ENCODE peak calls at places on chromosomes 16 and 17, in ten cellular contexts. One of them, this sample, is unnamed.

GRCh38 chr16:4071686-4072561 is 44.3 kb downstream of the ADCY9 start:
- DNase-seq in adipocyte: no peak
- DNase-seq in ascending aorta: no peak
- DNase-seq in colonic mucosa: no peak
- DNase-seq in CD8-positive, alpha-beta memory T cell: no peak
- DNase-seq in H1: no peak
- DNase-seq in heart right ventricle: no peak
- DNase-seq in Peyer's patch: no peak
- DNase-seq in prostate gland: no peak
- DNase-seq in GM23248: no peak
- DNase-seq in this sample: no peak

GRCh38 chr16:89422905-89423630 is 67.3 kb downstream of the ANKRD11 start:
- DNase-seq in prostate gland: no peak
- DNase-seq in colonic mucosa: no peak
- DNase-seq in adipocyte: no peak
- DNase-seq in GM23248: peak; percentile 68
- DNase-seq in CD8-positive, alpha-beta memory T cell: peak; percentile 39
- DNase-seq in ascending aorta: no peak
- DNase-seq in H1: no peak
- DNase-seq in heart right ventricle: no peak
- DNase-seq in Peyer's patch: peak; percentile 75
- DNase-seq in this sample: no peak

GRCh38 chr17:16101440-16101839 is 101.8 kb downstream of the TTC19 start:
- DNase-seq in prostate gland: no peak
- DNase-seq in Peyer's patch: no peak
- DNase-seq in GM23248: no peak
- DNase-seq in H1: no peak
- DNase-seq in CD8-positive, alpha-beta memory T cell: no peak
- DNase-seq in colonic mucosa: no peak
- DNase-seq in ascending aorta: no peak
- DNase-seq in adipocyte: no peak
- DNase-seq in heart right ventricle: no peak
- DNase-seq in this sample: no peak

GRCh38 chr17:42695500-42695899 is 13.2 kb downstream of the CNTNAP1 start:
- DNase-seq in Peyer's patch: no peak
- DNase-seq in CD8-positive, alpha-beta memory T cell: no peak
- DNase-seq in heart right ventricle: no peak
- DNase-seq in prostate gland: no peak
- DNase-seq in GM23248: no peak
- DNase-seq in adipocyte: no peak
- DNase-seq in colonic mucosa: no peak
- DNase-seq in H1: no peak
- DNase-seq in ascending aorta: no peak
- DNase-seq in this sample: no peak

GRCh38 chr16:3819741-3820724 is 60.5 kb downstream of the CREBBP start:
- DNase-seq in heart right ventricle: peak; percentile 82
- DNase-seq in H1: no peak
- DNase-seq in colonic mucosa: peak; percentile 52
- DNase-seq in adipocyte: peak; percentile 95
- DNase-seq in CD8-positive, alpha-beta memory T cell: no peak
- DNase-seq in ascending aorta: no peak
- DNase-seq in GM23248: peak; percentile 84
- DNase-seq in prostate gland: peak; percentile 62
- DNase-seq in Peyer's patch: no peak
- DNase-seq in this sample: no peak

GRCh38 chr16:85045641-85046471 is 18.3 kb downstream of the KIAA0513 start:
- DNase-seq in CD8-positive, alpha-beta memory T cell: no peak
- DNase-seq in colonic mucosa: no peak
- DNase-seq in H1: no peak
- DNase-seq in Peyer's patch: no peak
- DNase-seq in heart right ventricle: no peak
- DNase-seq in GM23248: no peak
- DNase-seq in adipocyte: no peak
- DNase-seq in prostate gland: no peak
- DNase-seq in ascending aorta: no peak
- DNase-seq in this sample: no peak

GRCh38 chr17:41538565-41538991 is 10.5 kb upstream of the KRT19 start:
- DNase-seq in ascending aorta: no peak
- DNase-seq in H1: no peak
- DNase-seq in heart right ventricle: no peak
- DNase-seq in Peyer's patch: no peak
- DNase-seq in adipocyte: no peak
- DNase-seq in CD8-positive, alpha-beta memory T cell: no peak
- DNase-seq in prostate gland: no peak
- DNase-seq in colonic mucosa: no peak
- DNase-seq in GM23248: peak; percentile 37
- DNase-seq in this sample: no peak

GRCh38 chr16:77739493-77739892 is 17.2 kb downstream of the NUDT7 start:
- DNase-seq in heart right ventricle: no peak
- DNase-seq in colonic mucosa: no peak
- DNase-seq in CD8-positive, alpha-beta memory T cell: no peak
- DNase-seq in H1: no peak
- DNase-seq in GM23248: peak; percentile 24
- DNase-seq in Peyer's patch: no peak
- DNase-seq in prostate gland: no peak
- DNase-seq in ascending aorta: no peak
- DNase-seq in adipocyte: no peak
- DNase-seq in this sample: no peak

GRCh38 chr17:81543339-81543675 is 8.8 kb downstream of the FAAP100 start:
- DNase-seq in prostate gland: no peak
- DNase-seq in CD8-positive, alpha-beta memory T cell: no peak
- DNase-seq in ascending aorta: no peak
- DNase-seq in Peyer's patch: no peak
- DNase-seq in GM23248: no peak
- DNase-seq in H1: no peak
- DNase-seq in adipocyte: no peak
- DNase-seq in heart right ventricle: no peak
- DNase-seq in colonic mucosa: no peak
- DNase-seq in this sample: peak; percentile 42
- H3K36me3 ChIP-seq in prostate gland: peaks cover 11% of the 10 kb centered on the region
- H3K36me3 ChIP-seq in CD8-positive, alpha-beta memory T cell: no peaks in the 10 kb centered on the region
- H3K36me3 ChIP-seq in ascending aorta: peaks cover 51% of the 10 kb centered on the region
- H3K36me3 ChIP-seq in Peyer's patch: no peaks in the 10 kb centered on the region
- H3K36me3 ChIP-seq in GM23248: no peaks in the 10 kb centered on the region
- H3K36me3 ChIP-seq in H1: peaks cover 33% of the 10 kb centered on the region
- H3K36me3 ChIP-seq in adipocyte: peaks cover 64% of the 10 kb centered on the region
- H3K36me3 ChIP-seq in heart right ventricle: peaks cover 42% of the 10 kb centered on the region
- H3K36me3 ChIP-seq in colonic mucosa: peaks cover 8% of the 10 kb centered on the region
- H3K36me3 ChIP-seq in this sample: peaks cover 93% of the 10 kb centered on the region

GRCh38 chr17:17153709-17154108 is 52.4 kb downstream of the PLD6 start:
- DNase-seq in CD8-positive, alpha-beta memory T cell: no peak
- DNase-seq in Peyer's patch: no peak
- DNase-seq in GM23248: no peak
- DNase-seq in heart right ventricle: no peak
- DNase-seq in adipocyte: no peak
- DNase-seq in colonic mucosa: no peak
- DNase-seq in prostate gland: no peak
- DNase-seq in ascending aorta: no peak
- DNase-seq in H1: no peak
- DNase-seq in this sample: no peak

GRCh38 chr17:17152385-17152784 is 53.7 kb downstream of the PLD6 start:
- DNase-seq in prostate gland: no peak
- DNase-seq in adipocyte: peak; percentile 21
- DNase-seq in H1: no peak
- DNase-seq in CD8-positive, alpha-beta memory T cell: no peak
- DNase-seq in heart right ventricle: peak; percentile 67
- DNase-seq in GM23248: peak; percentile 66
- DNase-seq in colonic mucosa: no peak
- DNase-seq in Peyer's patch: no peak
- DNase-seq in ascending aorta: no peak
- DNase-seq in this sample: peak; percentile 71

GRCh38 chr17:17151962-17152361 is 54.2 kb downstream of the PLD6 start:
- DNase-seq in adipocyte: peak; percentile 96
- DNase-seq in heart right ventricle: peak; percentile 85
- DNase-seq in Peyer's patch: peak; percentile 60
- DNase-seq in H1: no peak
- DNase-seq in CD8-positive, alpha-beta memory T cell: no peak
- DNase-seq in colonic mucosa: peak; percentile 52
- DNase-seq in GM23248: peak; percentile 100
- DNase-seq in ascending aorta: peak; percentile 81
- DNase-seq in prostate gland: peak; percentile 71
- DNase-seq in this sample: peak; percentile 88

GRCh38 chr17:17154556-17154955 is 51.6 kb downstream of the PLD6 start:
- DNase-seq in GM23248: no peak
- DNase-seq in adipocyte: no peak
- DNase-seq in H1: no peak
- DNase-seq in colonic mucosa: no peak
- DNase-seq in Peyer's patch: no peak
- DNase-seq in CD8-positive, alpha-beta memory T cell: no peak
- DNase-seq in prostate gland: no peak
- DNase-seq in heart right ventricle: no peak
- DNase-seq in ascending aorta: no peak
- DNase-seq in this sample: no peak

DNA sequence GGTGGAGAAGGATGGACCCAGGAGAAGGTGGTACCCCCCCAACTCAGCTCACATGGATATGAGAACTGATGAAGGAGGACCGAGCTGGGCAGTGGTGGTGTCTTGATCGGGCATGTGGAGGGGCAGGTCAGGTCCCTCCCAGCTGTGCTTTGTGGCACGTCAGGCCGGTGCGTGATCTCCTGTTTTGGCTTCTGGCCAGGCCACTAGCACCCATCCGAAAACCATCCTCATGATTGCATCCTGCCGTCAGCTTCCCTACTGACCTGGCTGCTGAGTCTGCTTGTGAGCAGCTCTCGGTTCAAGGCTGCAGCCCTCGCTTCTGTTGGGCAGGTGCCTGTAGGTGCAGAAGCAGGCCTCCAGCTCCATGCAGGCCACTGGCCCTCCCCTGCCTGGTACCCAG is 53.1 kb downstream of the PLD6 start:
- DNase-seq in Peyer's patch: no peak
- DNase-seq in H1: no peak
- DNase-seq in heart right ventricle: no peak
- DNase-seq in colonic mucosa: no peak
- DNase-seq in prostate gland: no peak
- DNase-seq in GM23248: no peak
- DNase-seq in CD8-positive, alpha-beta memory T cell: no peak
- DNase-seq in ascending aorta: no peak
- DNase-seq in adipocyte: no peak
- DNase-seq in this sample: no peak
- H3K36me3 ChIP-seq in Peyer's patch: no peaks in the 10 kb centered on the region
- H3K36me3 ChIP-seq in H1: peaks cover 5% of the 10 kb centered on the region
- H3K36me3 ChIP-seq in heart right ventricle: peaks cover 53% of the 10 kb centered on the region
- H3K36me3 ChIP-seq in colonic mucosa: peaks cover 17% of the 10 kb centered on the region
- H3K36me3 ChIP-seq in prostate gland: peaks cover 26% of the 10 kb centered on the region
- H3K36me3 ChIP-seq in GM23248: peaks cover 36% of the 10 kb centered on the region
- H3K36me3 ChIP-seq in CD8-positive, alpha-beta memory T cell: peaks cover 36% of the 10 kb centered on the region
- H3K36me3 ChIP-seq in ascending aorta: peaks cover 49% of the 10 kb centered on the region
- H3K36me3 ChIP-seq in adipocyte: peaks cover 69% of the 10 kb centered on the region
- H3K36me3 ChIP-seq in this sample: peaks cover 84% of the 10 kb centered on the region

DNA sequence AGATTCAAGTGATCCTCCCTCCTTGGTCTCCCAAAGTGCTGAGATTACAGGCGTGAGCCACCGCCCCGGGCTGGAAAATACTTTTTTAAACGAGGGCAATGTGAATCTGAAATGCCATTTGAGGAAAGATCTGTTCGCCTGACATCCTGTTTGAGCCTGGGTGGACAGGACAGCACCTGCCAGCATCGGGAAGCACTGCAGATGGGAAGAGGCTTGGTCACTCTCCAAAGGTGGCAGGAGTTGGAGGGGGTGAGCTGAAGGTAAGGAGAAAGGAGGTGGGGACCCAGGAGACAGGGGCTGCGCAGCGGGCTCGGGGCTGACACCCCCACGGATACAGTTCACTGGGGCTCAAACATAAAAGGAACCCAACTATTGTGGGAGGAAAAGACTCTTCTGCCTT is 3.9 kb upstream of the BIRC5 start:
- DNase-seq in ascending aorta: no peak
- DNase-seq in heart right ventricle: no peak
- DNase-seq in adipocyte: no peak
- DNase-seq in GM23248: no peak
- DNase-seq in colonic mucosa: no peak
- DNase-seq in H1: no peak
- DNase-seq in CD8-positive, alpha-beta memory T cell: no peak
- DNase-seq in Peyer's patch: no peak
- DNase-seq in prostate gland: no peak
- DNase-seq in this sample: no peak
- H3K36me3 ChIP-seq in ascending aorta: no peaks in the 10 kb centered on the region
- H3K36me3 ChIP-seq in heart right ventricle: no peaks in the 10 kb centered on the region
- H3K36me3 ChIP-seq in adipocyte: no peaks in the 10 kb centered on the region
- H3K36me3 ChIP-seq in GM23248: no peaks in the 10 kb centered on the region
- H3K36me3 ChIP-seq in colonic mucosa: no peaks in the 10 kb centered on the region
- H3K36me3 ChIP-seq in H1: no peaks in the 10 kb centered on the region
- H3K36me3 ChIP-seq in CD8-positive, alpha-beta memory T cell: no peaks in the 10 kb centered on the region
- H3K36me3 ChIP-seq in Peyer's patch: no peaks in the 10 kb centered on the region
- H3K36me3 ChIP-seq in prostate gland: no peaks in the 10 kb centered on the region
- H3K36me3 ChIP-seq in this sample: no peaks in the 10 kb centered on the region

GRCh38 chr17:82053556-82054263 is 2.0 kb downstream of the GPS1 start:
- DNase-seq in adipocyte: no peak
- DNase-seq in H1: no peak
- DNase-seq in prostate gland: no peak
- DNase-seq in colonic mucosa: no peak
- DNase-seq in ascending aorta: no peak
- DNase-seq in GM23248: no peak
- DNase-seq in CD8-positive, alpha-beta memory T cell: no peak
- DNase-seq in heart right ventricle: no peak
- DNase-seq in Peyer's patch: no peak
- DNase-seq in this sample: no peak

GRCh38 chr17:82051776-82052637 is at the start of the genes GPS1 and RFNG:
- DNase-seq in colonic mucosa: peak; percentile 84
- DNase-seq in GM23248: peak; percentile 85
- DNase-seq in adipocyte: peak; percentile 83
- DNase-seq in ascending aorta: no peak
- DNase-seq in CD8-positive, alpha-beta memory T cell: peak; percentile 75
- DNase-seq in H1: peak; percentile 86
- DNase-seq in Peyer's patch: peak; percentile 90
- DNase-seq in heart right ventricle: peak; percentile 69
- DNase-seq in prostate gland: peak; percentile 69
- DNase-seq in this sample: peak; percentile 84

GRCh38 chr17:82054351-82055022 is 2.8 kb downstream of the GPS1 start:
- DNase-seq in ascending aorta: no peak
- DNase-seq in CD8-positive, alpha-beta memory T cell: no peak
- DNase-seq in Peyer's patch: no peak
- DNase-seq in GM23248: no peak
- DNase-seq in prostate gland: no peak
- DNase-seq in H1: no peak
- DNase-seq in colonic mucosa: no peak
- DNase-seq in heart right ventricle: no peak
- DNase-seq in adipocyte: no peak
- DNase-seq in this sample: no peak

GRCh38 chr17:82052638-82053059 is 951 bp downstream of the GPS1 start:
- DNase-seq in adipocyte: peak; percentile 21
- DNase-seq in H1: no peak
- DNase-seq in ascending aorta: no peak
- DNase-seq in prostate gland: no peak
- DNase-seq in colonic mucosa: no peak
- DNase-seq in GM23248: peak; percentile 55
- DNase-seq in heart right ventricle: no peak
- DNase-seq in Peyer's patch: no peak
- DNase-seq in CD8-positive, alpha-beta memory T cell: no peak
- DNase-seq in this sample: no peak

DNA sequence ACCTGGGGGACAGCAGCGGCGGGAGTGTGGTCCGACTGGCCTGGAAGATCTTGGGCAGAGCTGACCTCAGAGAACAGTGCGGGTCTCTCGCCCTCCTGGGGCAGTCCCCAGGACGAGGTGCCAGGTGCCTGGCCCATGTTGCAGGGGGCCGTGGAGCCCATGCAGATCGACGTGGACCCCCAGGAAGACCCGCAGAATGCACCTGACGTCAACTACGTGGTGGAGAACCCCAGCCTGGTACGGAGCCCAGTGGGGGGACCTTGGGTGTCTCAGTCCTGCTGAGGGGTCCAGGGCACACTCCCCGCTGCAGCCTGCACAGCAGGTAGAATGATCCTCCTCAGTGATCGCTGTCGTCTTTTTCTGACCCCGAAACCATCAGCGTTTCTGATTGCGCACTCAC is 1.4 kb downstream of the GPS1 start:
- DNase-seq in adipocyte: no peak
- DNase-seq in H1: no peak
- DNase-seq in ascending aorta: no peak
- DNase-seq in heart right ventricle: no peak
- DNase-seq in Peyer's patch: no peak
- DNase-seq in CD8-positive, alpha-beta memory T cell: no peak
- DNase-seq in GM23248: no peak
- DNase-seq in prostate gland: no peak
- DNase-seq in colonic mucosa: no peak
- DNase-seq in this sample: no peak
- H3K36me3 ChIP-seq in adipocyte: peaks cover 47% of the 10 kb centered on the region
- H3K36me3 ChIP-seq in H1: peaks cover 35% of the 10 kb centered on the region
- H3K36me3 ChIP-seq in ascending aorta: peaks cover 53% of the 10 kb centered on the region
- H3K36me3 ChIP-seq in heart right ventricle: peaks cover 29% of the 10 kb centered on the region
- H3K36me3 ChIP-seq in Peyer's patch: no peaks in the 10 kb centered on the region
- H3K36me3 ChIP-seq in CD8-positive, alpha-beta memory T cell: no peaks in the 10 kb centered on the region
- H3K36me3 ChIP-seq in GM23248: no peaks in the 10 kb centered on the region
- H3K36me3 ChIP-seq in prostate gland: peaks cover 30% of the 10 kb centered on the region
- H3K36me3 ChIP-seq in colonic mucosa: peaks cover 2% of the 10 kb centered on the region
- H3K36me3 ChIP-seq in this sample: peaks cover 70% of the 10 kb centered on the region

This sample was measured in left ventricle myocardium inferior.